ENCODE peak calls at places on chromosomes 13 and 19, in five cellular contexts. H, P, X, Q and Z are unnamed samples.

GRCh38 chr19:33628921-33629825 is 7.4 kb downstream of the CHST8 start:
- DNase-seq in H (no peak), P (no peak), X (no peak), Q (peak; percentile 13), Z (no peak)

GRCh38 chr13:106110241-106110855 is 425.1 kb downstream of the EFNB2 start:
- DNase-seq in H (no peak), P (peak; percentile 25), X (no peak), Q (no peak), Z (no peak)

GRCh38 chr13:110723598-110723997 is 10.1 kb downstream of the ING1 start:
- DNase-seq in H (no peak), P (no peak), X (no peak), Q (no peak), Z (no peak)

GRCh38 chr13:114016321-114017027 is 42.6 kb upstream of the C13orf46 start:
- DNase-seq in H (no peak), P (no peak), X (peak; percentile 34), Q (no peak), Z (no peak)

GRCh38 chr19:48738557-48739399 is 1.6 kb downstream of the RASIP1 start:
- DNase-seq in H (peak; percentile 78), P (peak; percentile 65), X (peak; percentile 96), Q (peak; percentile 98), Z (peak; percentile 94)

GRCh38 chr13:21069561-21070004 is 8.2 kb upstream of the LATS2 start:
- DNase-seq in H (peak; percentile 49), P (peak; percentile 99), X (peak; percentile 49), Q (no peak), Z (no peak)

GRCh38 chr19:11265785-11266236 is 3.5 kb upstream of the DOCK6 start:
- DNase-seq in H (no peak), P (no peak), X (no peak), Q (peak; percentile 95), Z (peak; percentile 66)

GRCh38 chr19:36092566-36092965 is 18.4 kb upstream of the OVOL3 start:
- DNase-seq in H (no peak), P (no peak), X (no peak), Q (no peak), Z (no peak)

GRCh38 chr13:29743229-29743786 is 107.1 kb downstream of the UBL3 start:
- DNase-seq in H (peak; percentile 64), P (peak; percentile 79), X (no peak), Q (no peak), Z (no peak)

GRCh38 chr19:1856698-1857603 is 6.4 kb downstream of the KLF16 start:
- DNase-seq in H (peak; percentile 50), P (peak; percentile 70), X (peak; percentile 91), Q (peak; percentile 95), Z (peak; percentile 50)

GRCh38 chr13:48738261-48738755 is 84.6 kb downstream of the CYSLTR2 start:
- DNase-seq in H (no peak), P (no peak), X (no peak), Q (no peak), Z (no peak)

GRCh38 chr13:37942929-37943328 is 73.4 kb upstream of the TRPC4 start:
- DNase-seq in H (no peak), P (no peak), X (no peak), Q (no peak), Z (no peak)
- H3K27ac ChIP-seq in H (no peak overlapping the region), P (no peak overlapping the region), X (no peak overlapping the region), Q (no peak overlapping the region), Z (no peak overlapping the region)

GRCh38 chr19:40827386-40828247 is 22.6 kb downstream of the CYP2A6 start:
- DNase-seq in H (no peak), P (no peak), X (no peak), Q (no peak), Z (no peak)

GRCh38 chr19:40836754-40837429 is 13.4 kb downstream of the CYP2A6 start:
- DNase-seq in H (no peak), P (no peak), X (no peak), Q (no peak), Z (no peak)

GRCh38 chr19:40829205-40829604 is 21.0 kb downstream of the CYP2A6 start:
- DNase-seq in H (no peak), P (no peak), X (no peak), Q (no peak), Z (no peak)

GRCh38 chr19:40831502-40832430 is 18.5 kb downstream of the CYP2A6 start:
- DNase-seq in H (peak; percentile 52), P (peak; percentile 97), X (no peak), Q (no peak), Z (peak; percentile 90)
- TF ChIP-seq POLR2A in H (no peak), P (no peak), X (no peak), Q (no peak), Z (no peak)

GRCh38 chr19:18086590-18087138 is at the start of gene IL12RB1:
- DNase-seq in H (no peak), P (no peak), X (no peak), Q (peak; percentile 81), Z (no peak)

GRCh38 chr19:18093439-18094161 is 4.0 kb upstream of the MAST3 start:
- DNase-seq in H (no peak), P (peak; percentile 20), X (no peak), Q (no peak), Z (no peak)

GRCh38 chr19:18089726-18090125 is 3.0 kb upstream of the IL12RB1 start:
- DNase-seq in H (no peak), P (no peak), X (no peak), Q (no peak), Z (no peak)

GRCh38 chr19:18090545-18091216 is 3.9 kb upstream of the IL12RB1 start:
- DNase-seq in H (no peak), P (peak; percentile 28), X (no peak), Q (no peak), Z (no peak)

GRCh38 chr19:18091217-18091608 is 4.5 kb upstream of the IL12RB1 start:
- DNase-seq in H (peak; percentile 53), P (no peak), X (peak; percentile 50), Q (peak; percentile 95), Z (no peak)
- H3K27ac ChIP-seq in H (peak overlapping the region; percentile 91), P (no peak overlapping the region), X (no peak overlapping the region), Q (peak overlapping the region; percentile 75), Z (no peak overlapping the region)

DNA sequence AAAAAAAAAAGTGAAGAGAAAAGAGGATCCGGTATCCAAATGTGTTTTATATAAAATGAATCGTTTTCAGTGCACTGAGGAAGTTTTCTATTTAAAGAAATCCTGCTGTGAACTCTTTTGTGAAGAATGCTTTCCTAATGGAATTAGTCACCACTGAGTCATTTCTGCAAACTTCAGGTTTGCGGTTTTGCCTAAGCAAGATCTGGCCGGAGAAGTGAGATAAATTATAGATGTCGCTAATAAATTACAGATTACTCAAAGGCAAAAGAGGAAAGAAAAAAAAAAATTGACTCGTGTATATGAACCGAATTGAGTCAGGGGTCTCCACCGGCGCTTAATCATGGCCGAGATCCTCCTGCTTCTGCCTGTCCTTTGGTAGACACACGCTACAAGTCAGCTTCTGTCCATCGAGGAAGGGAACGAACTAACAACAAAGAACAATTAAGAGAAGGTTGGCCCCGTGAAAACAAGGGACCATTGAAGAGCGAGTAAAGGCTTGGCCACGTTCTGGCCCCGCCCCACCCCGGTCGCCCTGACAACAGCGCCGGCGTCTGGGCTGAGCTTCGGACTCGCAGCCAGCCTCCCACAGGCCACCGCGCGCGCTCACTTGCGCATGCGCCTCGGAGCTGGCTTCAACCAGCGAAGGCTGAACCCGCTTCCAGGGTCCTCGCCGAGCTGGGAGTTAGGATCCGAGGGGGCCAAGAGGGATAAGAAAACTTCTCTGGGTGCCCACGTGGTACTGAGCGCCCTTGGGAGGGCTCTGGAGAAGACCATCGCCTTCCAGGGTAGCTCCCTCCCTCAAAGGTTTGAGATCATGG is 33.0 kb upstream of the MRI1 start:
- DNase-seq in H (peak; percentile 93), P (peak; percentile 98), X (peak; percentile 96), Q (peak; percentile 98), Z (peak; percentile 96)
- TF ChIP-seq POLR2A in H (peak; percentile 22), P (peak; percentile 62), X (no peak), Q (peak; percentile 56), Z (peak; percentile 57)

DNA sequence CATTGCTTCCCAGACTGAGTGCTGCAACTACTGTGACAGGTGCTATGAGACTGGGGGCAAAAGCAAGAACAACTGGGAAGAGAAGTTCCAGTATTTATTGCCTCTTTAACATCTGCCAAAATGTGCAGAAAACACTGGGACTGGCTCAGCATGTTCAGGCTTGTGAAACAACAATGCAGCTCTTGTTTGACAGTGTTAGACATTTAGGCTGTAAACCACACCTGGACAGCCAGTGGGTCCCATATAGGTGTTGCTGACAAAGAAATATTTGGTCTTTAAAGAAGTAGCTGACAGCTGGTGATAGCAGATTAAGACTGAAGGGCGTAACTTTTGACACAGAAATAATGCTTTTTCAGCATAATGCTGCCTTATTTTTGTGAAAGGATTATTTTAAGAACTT is 88.1 kb downstream of the STOML3 start:
- DNase-seq in H (no peak), P (no peak), X (no peak), Q (no peak), Z (no peak)
- H3K27ac ChIP-seq in H (no peak overlapping the region), P (no peak overlapping the region), X (no peak overlapping the region), Q (no peak overlapping the region), Z (no peak overlapping the region)

GRCh38 chr19:45769821-45770191 is 754 bp upstream of the SIX5 start:
- DNase-seq in H (peak; percentile 48), P (peak; percentile 38), X (peak; percentile 59), Q (peak; percentile 77), Z (peak; percentile 59)

GRCh38 chr19:45767881-45768643 is 990 bp downstream of the SIX5 start:
- DNase-seq in H (peak; percentile 53), P (peak; percentile 65), X (peak; percentile 74), Q (peak; percentile 72), Z (peak; percentile 73)

GRCh38 chr19:45770192-45771101 is 1.4 kb upstream of the SIX5 start:
- DNase-seq in H (peak; percentile 94), P (peak; percentile 97), X (peak; percentile 98), Q (peak; percentile 98), Z (peak; percentile 98)

GRCh38 chr19:45768644-45769053 is 403 bp downstream of the SIX5 start:
- DNase-seq in H (no peak), P (peak; percentile 41), X (peak; percentile 57), Q (no peak), Z (no peak)

GRCh38 chr19:45769054-45769782 is at the start of gene SIX5:
- DNase-seq in H (peak; percentile 96), P (peak; percentile 97), X (peak; percentile 98), Q (peak; percentile 99), Z (peak; percentile 97)
- TF ChIP-seq POLR2A in H (peak; percentile 90), P (peak; percentile 62), X (no peak), Q (peak; percentile 59), Z (peak; percentile 85)

GRCh38 chr19:50723735-50724521 is 764 bp downstream of the CLEC11A start:
- DNase-seq in H (no peak), P (no peak), X (no peak), Q (no peak), Z (no peak)

GRCh38 chr19:50724522-50725217 is 1.5 kb downstream of the CLEC11A start:
- DNase-seq in H (peak; percentile 99), P (peak; percentile 99), X (peak; percentile 98), Q (peak; percentile 97), Z (peak; percentile 100)

GRCh38 chr19:50725218-50725931 is 2.2 kb downstream of the CLEC11A start:
- DNase-seq in H (no peak), P (no peak), X (no peak), Q (no peak), Z (no peak)

GRCh38 chr19:50728084-50728737 is 5.0 kb downstream of the CLEC11A start:
- DNase-seq in H (peak; percentile 62), P (peak; percentile 75), X (peak; percentile 83), Q (peak; percentile 69), Z (peak; percentile 39)

DNA sequence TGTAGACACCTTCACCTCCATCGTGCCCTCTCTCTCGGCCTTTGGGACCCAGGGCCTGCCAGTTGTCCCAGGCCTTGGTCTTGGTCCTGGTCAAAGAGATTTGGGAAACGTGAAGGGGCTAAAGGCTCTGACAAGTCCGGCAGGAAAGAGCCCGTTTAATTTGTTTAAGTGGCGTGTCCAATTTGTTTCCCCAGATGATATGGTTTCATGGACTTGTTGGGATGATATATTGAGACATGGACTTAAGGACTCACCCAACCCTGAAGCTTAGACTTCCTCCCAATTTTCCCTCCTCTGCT is 2.7 kb downstream of the CLEC11A start:
- DNase-seq in H (no peak), P (no peak), X (no peak), Q (no peak), Z (no peak)
- H3K27ac ChIP-seq in H (no peak overlapping the region), P (no peak overlapping the region), X (no peak overlapping the region), Q (no peak overlapping the region), Z (no peak overlapping the region)